ENCODE peak calls at places on chromosomes 1 and 21, in five cellular contexts. One of them, this sample, is unnamed.

GRCh38 chr21:37000381-37000780 is 6.1 kb upstream of the RIPPLY3 start:
- DNase-seq in cardiac muscle cell: no peak
- DNase-seq in GM12865: no peak
- DNase-seq in astrocyte of the cerebellum: no peak
- DNase-seq in AG08395: no peak
- DNase-seq in this sample: no peak

GRCh38 chr21:28605138-28605537 is 387.5 kb downstream of the LTN1 start:
- DNase-seq in GM12865: peak; percentile 47
- DNase-seq in cardiac muscle cell: no peak
- DNase-seq in AG08395: no peak
- DNase-seq in astrocyte of the cerebellum: no peak
- DNase-seq in this sample: no peak

GRCh38 chr1:63074321-63074720 is 248.0 kb upstream of the FOXD3 start:
- DNase-seq in cardiac muscle cell: no peak
- DNase-seq in GM12865: no peak
- DNase-seq in AG08395: no peak
- DNase-seq in astrocyte of the cerebellum: no peak
- DNase-seq in this sample: no peak

GRCh38 chr1:76802094-76802493 is 65.2 kb upstream of the ST6GALNAC5 start:
- DNase-seq in cardiac muscle cell: no peak
- DNase-seq in GM12865: no peak
- DNase-seq in astrocyte of the cerebellum: no peak
- DNase-seq in AG08395: no peak
- DNase-seq in this sample: no peak

GRCh38 chr21:45055861-45056260 is 18.5 kb upstream of the ADARB1 start:
- DNase-seq in cardiac muscle cell: no peak
- DNase-seq in AG08395: peak; percentile 72
- DNase-seq in astrocyte of the cerebellum: no peak
- DNase-seq in GM12865: no peak
- DNase-seq in this sample: no peak

GRCh38 chr1:186175588-186175987 is 199.5 kb downstream of the TPR start:
- DNase-seq in AG08395: no peak
- DNase-seq in cardiac muscle cell: peak; percentile 68
- DNase-seq in GM12865: no peak
- DNase-seq in astrocyte of the cerebellum: no peak
- DNase-seq in this sample: no peak

GRCh38 chr1:181910905-181911304 is 150.6 kb downstream of the ZNF648 start:
- DNase-seq in AG08395: no peak
- DNase-seq in cardiac muscle cell: no peak
- DNase-seq in GM12865: no peak
- DNase-seq in astrocyte of the cerebellum: no peak
- DNase-seq in this sample: no peak

GRCh38 chr1:40638097-40639036 is 27.1 kb downstream of the RIMS3 start:
- DNase-seq in GM12865: no peak
- DNase-seq in astrocyte of the cerebellum: no peak
- DNase-seq in AG08395: no peak
- DNase-seq in cardiac muscle cell: no peak
- DNase-seq in this sample: no peak

GRCh38 chr1:10710489-10710888 is 86.0 kb downstream of the CASZ1 start:
- DNase-seq in cardiac muscle cell: no peak
- DNase-seq in GM12865: no peak
- DNase-seq in AG08395: no peak
- DNase-seq in astrocyte of the cerebellum: no peak
- DNase-seq in this sample: no peak

GRCh38 chr1:71908871-71909390 is 373.4 kb downstream of the NEGR1 start:
- DNase-seq in GM12865: no peak
- DNase-seq in AG08395: no peak
- DNase-seq in astrocyte of the cerebellum: no peak
- DNase-seq in cardiac muscle cell: no peak
- DNase-seq in this sample: no peak

GRCh38 chr1:40232444-40232843 is 15.3 kb upstream of the TMCO2 start:
- DNase-seq in cardiac muscle cell: no peak
- DNase-seq in astrocyte of the cerebellum: no peak
- DNase-seq in GM12865: peak; percentile 98
- DNase-seq in AG08395: no peak
- DNase-seq in this sample: no peak

GRCh38 chr1:229117664-229118300 is 153.1 kb upstream of the RAB4A start:
- DNase-seq in cardiac muscle cell: peak; percentile 32
- DNase-seq in astrocyte of the cerebellum: no peak
- DNase-seq in GM12865: no peak
- DNase-seq in AG08395: peak; percentile 54
- DNase-seq in this sample: peak; percentile 20

GRCh38 chr1:209238356-209238755 is 345.2 kb upstream of the CAMK1G start:
- DNase-seq in astrocyte of the cerebellum: no peak
- DNase-seq in GM12865: no peak
- DNase-seq in AG08395: no peak
- DNase-seq in cardiac muscle cell: no peak
- DNase-seq in this sample: no peak

GRCh38 chr1:179083533-179083932 is 1.7 kb downstream of the TOR3A start:
- DNase-seq in GM12865: peak; percentile 87
- DNase-seq in AG08395: no peak
- DNase-seq in cardiac muscle cell: no peak
- DNase-seq in astrocyte of the cerebellum: no peak
- DNase-seq in this sample: no peak

GRCh38 chr1:2128189-2128901 is 66.2 kb downstream of the FAAP20 start:
- DNase-seq in astrocyte of the cerebellum: no peak
- DNase-seq in cardiac muscle cell: no peak
- DNase-seq in AG08395: no peak
- DNase-seq in GM12865: no peak
- DNase-seq in this sample: no peak